ENCODE peak calls at places on chromosomes 4 and X, in ten cellular contexts. S is OCI-LY7; V is endodermal cell; C is HCT116; T is ovary; F is NT2/D1; Y is A549; A is naive thymus-derived CD4-positive, alpha-beta T cell; N is MM.1S; J is BE2C. G is an unnamed sample.
A peak's percentile ranks its signal among the peaks of the same experiment; 100 is the strongest.

GRCh38 chrX:80792205-80792604 is 17.5 kb downstream of the BRWD3 start:
- DNase-seq in V (no peak), C (no peak), N (no peak), S (no peak), F (no peak), A (no peak), J (no peak), T (no peak), Y (no peak), G (no peak)

GRCh38 chr4:141158219-141158618 is 24.9 kb upstream of the RNF150 start:
- DNase-seq in V (no peak), F (peak; percentile 5), T (no peak), N (peak; percentile 31), S (peak; percentile 38), A (no peak), Y (peak; percentile 16), C (peak; percentile 33), J (no peak), G (peak; percentile 66)

GRCh38 chrX:39730671-39731389 is 366.9 kb downstream of the BCOR start:
- DNase-seq in S (peak; percentile 65), Y (peak; percentile 72), V (peak; percentile 90), N (peak; percentile 27), C (no peak), J (peak; percentile 79), F (peak; percentile 88), T (peak; percentile 75), A (peak; percentile 47), G (peak; percentile 79)

GRCh38 chrX:106208154-106208553 is 40.0 kb downstream of the PWWP3B start:
- DNase-seq in C (no peak), S (no peak), T (no peak), J (no peak), N (no peak), Y (no peak), V (no peak), F (no peak), A (no peak), G (no peak)

GRCh38 chrX:115968436-115969252 is 201.9 kb upstream of the AGTR2 start:
- DNase-seq in S (no peak), F (peak; percentile 90), V (peak; percentile 96), A (no peak), Y (peak; percentile 71), J (peak; percentile 67), T (peak; percentile 41), N (peak; percentile 9), C (peak; percentile 63), G (peak; percentile 72)

GRCh38 chr4:73653695-73654106 is 33.5 kb upstream of the RASSF6 start:
- DNase-seq in A (no peak), N (peak; percentile 85), V (no peak), Y (peak; percentile 34), F (no peak), C (peak; percentile 33), S (peak; percentile 90), T (no peak), J (no peak), G (peak; percentile 27)

GRCh38 chrX:151776113-151776790 is 41.7 kb downstream of the CNGA2 start:
- DNase-seq in A (no peak), V (peak; percentile 60), J (no peak), F (peak; percentile 30), N (no peak), S (no peak), Y (no peak), C (no peak), T (no peak), G (no peak)

GRCh38 chr4:115834441-115834840 is 721.0 kb upstream of the NDST4 start:
- DNase-seq in T (no peak), S (no peak), C (no peak), F (peak; percentile 18), V (no peak), N (no peak), Y (no peak), J (no peak), A (no peak), G (no peak)

GRCh38 chr4:134687646-134688628 is 486.3 kb upstream of the PABPC4L start:
- DNase-seq in F (no peak), A (no peak), V (no peak), T (no peak), S (no peak), N (no peak), Y (no peak), J (no peak), C (no peak), G (no peak)

GRCh38 chrX:29496636-29497180 is 718.7 kb upstream of the MAGEB2 start:
- DNase-seq in S (no peak), N (no peak), F (no peak), A (no peak), C (no peak), T (no peak), V (no peak), J (no peak), Y (no peak), G (no peak)

GRCh38 chr4:1604706-1605205 is 79.4 kb downstream of the FAM53A start:
- DNase-seq in Y (no peak), A (no peak), N (no peak), T (no peak), S (peak; percentile 27), C (no peak), J (no peak), V (no peak), F (no peak), G (no peak)
- H3K4me1 ChIP-seq in Y (peaks cover 10% of the 10 kb centered on the region), A (peaks cover 10% of the 10 kb centered on the region), N (no peaks in the 10 kb centered on the region), T (peaks cover 2% of the 10 kb centered on the region), S (peaks cover 5% of the 10 kb centered on the region), C (peaks cover 19% of the 10 kb centered on the region), J (no peaks in the 10 kb centered on the region), V (no peaks in the 10 kb centered on the region), F (peaks cover 16% of the 10 kb centered on the region), G (peaks cover 3% of the 10 kb centered on the region)

DNA sequence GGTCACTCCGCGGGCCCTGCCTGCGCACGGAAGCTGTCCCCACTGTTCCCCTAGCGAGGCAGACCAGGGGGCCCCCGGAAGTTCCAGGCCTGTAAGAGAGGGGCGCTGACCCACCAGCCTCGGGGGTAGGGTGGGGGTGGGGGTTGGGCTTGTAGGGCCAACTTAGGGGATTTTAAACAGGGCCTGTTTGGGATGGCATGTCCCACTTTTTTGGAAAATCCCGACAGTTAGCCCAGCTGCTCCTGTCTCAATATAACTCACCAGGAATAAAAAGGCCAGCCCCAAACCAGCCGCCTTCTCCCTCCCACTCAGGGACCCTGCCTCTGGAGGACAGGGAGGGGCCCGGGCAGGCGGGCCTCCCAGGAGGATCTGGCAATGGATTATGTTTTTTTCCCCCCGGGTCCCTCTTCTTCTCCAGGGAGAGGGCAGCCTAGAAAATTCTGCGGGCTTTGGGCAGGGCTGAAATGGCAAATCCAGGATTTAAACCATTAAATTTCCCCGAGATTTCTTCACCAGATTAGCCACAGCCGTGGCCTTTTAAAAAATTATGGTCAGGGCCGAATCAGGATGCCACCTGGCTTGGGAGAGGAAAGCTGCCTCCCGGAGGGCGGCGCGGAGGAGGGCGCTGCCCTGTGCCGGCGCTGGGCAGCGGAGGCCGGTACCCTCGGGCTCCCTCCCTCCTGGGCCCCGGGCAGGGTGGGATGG is 959 bp downstream of the PPP2R2C start:
- DNase-seq in V (no peak), A (no peak), F (no peak), T (no peak), C (no peak), Y (peak; percentile 21), J (no peak), S (no peak), N (no peak), G (no peak)
- H3K4me3 ChIP-seq in V (peak overlapping the region; percentile 61), A (no peak overlapping the region), F (peak overlapping the region; percentile 62), T (peak overlapping the region; percentile 45), C (peak overlapping the region; percentile 58), Y (peak overlapping the region; percentile 84), J (peak overlapping the region; percentile 65), S (no peak overlapping the region), N (no peak overlapping the region), G (peak overlapping the region; percentile 29)

GRCh38 chrX:150507251-150507856 is 61.1 kb upstream of the MTM1 start:
- DNase-seq in V (peak; percentile 73), A (no peak), N (no peak), S (no peak), Y (no peak), T (peak; percentile 59), C (no peak), F (peak; percentile 62), J (no peak), G (no peak)

GRCh38 chrX:150508018-150508417 is 60.4 kb upstream of the MTM1 start:
- DNase-seq in T (no peak), Y (no peak), V (no peak), N (no peak), C (no peak), A (no peak), J (no peak), F (no peak), S (no peak), G (no peak)

GRCh38 chrX:150506486-150506885 is 61.9 kb upstream of the MTM1 start:
- DNase-seq in Y (no peak), A (no peak), V (peak; percentile 64), N (no peak), J (no peak), C (no peak), S (no peak), T (no peak), F (no peak), G (no peak)

GRCh38 chrX:150509703-150510102 is 58.7 kb upstream of the MTM1 start:
- DNase-seq in A (no peak), V (no peak), Y (no peak), T (no peak), C (no peak), J (no peak), N (no peak), S (no peak), F (no peak), G (no peak)

GRCh38 chrX:150508461-150509367 is 59.7 kb upstream of the MTM1 start:
- DNase-seq in A (no peak), C (no peak), S (no peak), J (no peak), Y (no peak), F (no peak), N (no peak), V (peak; percentile 75), T (peak; percentile 80), G (peak; percentile 67)
- H3K4me1 ChIP-seq in A (no peaks in the 10 kb centered on the region), C (peaks cover 14% of the 10 kb centered on the region), S (no peaks in the 10 kb centered on the region), J (no peaks in the 10 kb centered on the region), Y (no peaks in the 10 kb centered on the region), F (peaks cover 6% of the 10 kb centered on the region), N (no peaks in the 10 kb centered on the region), V (no peaks in the 10 kb centered on the region), T (peaks cover 3% of the 10 kb centered on the region), G (no peaks in the 10 kb centered on the region)

GRCh38 chr4:15543537-15544195 is 74.0 kb downstream of the CC2D2A start:
- DNase-seq in C (no peak), Y (no peak), V (no peak), N (no peak), A (no peak), T (no peak), F (peak; percentile 46), J (no peak), S (no peak), G (no peak)

GRCh38 chr4:15542795-15543194 is 73.1 kb downstream of the CC2D2A start:
- DNase-seq in V (no peak), F (no peak), N (no peak), C (no peak), T (no peak), Y (no peak), A (no peak), J (no peak), S (no peak), G (no peak)

GRCh38 chr4:15541941-15542340 is 72.3 kb downstream of the CC2D2A start:
- DNase-seq in T (no peak), S (no peak), Y (no peak), J (no peak), V (no peak), F (no peak), A (no peak), N (no peak), C (no peak), G (no peak)

GRCh38 chr4:15545371-15545770 is 75.7 kb downstream of the CC2D2A start:
- DNase-seq in F (no peak), V (no peak), T (no peak), N (no peak), S (no peak), Y (no peak), A (no peak), C (no peak), J (no peak), G (no peak)

GRCh38 chr4:15544196-15544730 is 74.6 kb downstream of the CC2D2A start:
- DNase-seq in N (no peak), F (no peak), C (no peak), S (no peak), V (no peak), Y (no peak), J (no peak), T (no peak), A (no peak), G (no peak)
- H3K4me3 ChIP-seq in N (no peak overlapping the region), F (no peak overlapping the region), C (no peak overlapping the region), S (no peak overlapping the region), V (no peak overlapping the region), Y (no peak overlapping the region), J (no peak overlapping the region), T (no peak overlapping the region), A (no peak overlapping the region), G (no peak overlapping the region)